ENCODE peak calls at places on chromosomes 3 and 15, in six cellular contexts. A is neuronal stem cell; E is GM13976; G is stimulated activated CD8-positive, alpha-beta memory T cell treated with anti-CD3 and anti-CD28 coated beads, Interleukin-4, amount 100 ng/mL, for 4 hours; L is LHCN-M2; P is amygdala. T is an unnamed sample.

GRCh38 chr3:124520970-124521369 is 209.3 kb upstream of the UMPS start:
- DNase-seq in A (no peak), L (no peak), E (no peak), P (no peak), G (no peak), T (no peak)

GRCh38 chr3:5047764-5048163 is 68.5 kb downstream of the BHLHE40 start:
- DNase-seq in A (no peak), P (no peak), E (no peak), G (no peak), L (no peak), T (no peak)

GRCh38 chr15:68652141-68652540 is 73.3 kb downstream of the CORO2B start:
- DNase-seq in G (no peak), A (no peak), P (peak; percentile 78), E (no peak), L (peak; percentile 85), T (no peak)

GRCh38 chr3:9198805-9199386 is 50.5 kb downstream of the SRGAP3 start:
- DNase-seq in G (no peak), L (no peak), E (no peak), A (no peak), P (no peak), T (no peak)

GRCh38 chr3:156711113-156711512 is 36.7 kb downstream of the TIPARP start:
- DNase-seq in E (no peak), L (no peak), P (no peak), A (no peak), G (no peak), T (no peak)

GRCh38 chr15:45126535-45127158 is 3.0 kb downstream of the DUOXA1 start:
- DNase-seq in E (no peak), G (no peak), A (no peak), L (peak; percentile 21), P (no peak), T (no peak)

GRCh38 chr3:110568246-110568645 is 503.4 kb upstream of the NECTIN3 start:
- DNase-seq in A (no peak), G (no peak), P (no peak), E (no peak), L (peak; percentile 92), T (no peak)

GRCh38 chr3:5428607-5429516 is 241.4 kb downstream of the EDEM1 start:
- DNase-seq in A (no peak), G (no peak), P (no peak), L (no peak), E (peak; percentile 7), T (peak; percentile 20)

GRCh38 chr3:117699058-117699457 is 989.5 kb downstream of the TUSC7 start:
- DNase-seq in E (no peak), G (no peak), A (no peak), P (no peak), L (no peak), T (no peak)

GRCh38 chr15:74866090-74866489 is 7.1 kb downstream of the SCAMP2 start:
- DNase-seq in A (no peak), P (no peak), L (peak; percentile 57), G (no peak), E (no peak), T (no peak)

GRCh38 chr3:114624047-114624445 is 330.2 kb downstream of the TIGIT start:
- DNase-seq in E (no peak), A (no peak), L (peak; percentile 70), G (no peak), P (peak; percentile 1), T (no peak)

GRCh38 chr3:197216169-197216860 is 82.1 kb downstream of the DLG1 start:
- DNase-seq in P (no peak), L (peak; percentile 78), G (no peak), E (no peak), A (no peak), T (no peak)

GRCh38 chr15:40445411-40446055 is 4.8 kb downstream of the BAHD1 start:
- DNase-seq in L (no peak), P (no peak), E (no peak), G (no peak), A (no peak), T (no peak)

GRCh38 chr15:68399096-68400065 is 32.6 kb downstream of the ITGA11 start:
- DNase-seq in L (no peak), E (no peak), P (no peak), A (no peak), G (no peak), T (no peak)

GRCh38 chr3:129313415-129313982 is 34.8 kb downstream of the HMCES start:
- DNase-seq in P (no peak), A (no peak), G (no peak), L (no peak), E (no peak), T (no peak)

GRCh38 chr3:111999924-112000835 is 1.5 kb downstream of the TAGLN3 start:
- DNase-seq in P (no peak), L (no peak), E (no peak), A (no peak), G (no peak), T (no peak)

GRCh38 chr3:53238051-53238850 is 17.6 kb downstream of the TKT start:
- DNase-seq in P (no peak), A (no peak), L (peak; percentile 91), E (no peak), G (no peak), T (no peak)

GRCh38 chr3:56700136-56700535 is 17.1 kb upstream of the TASOR start:
- DNase-seq in L (no peak), P (no peak), A (no peak), G (no peak), E (no peak), T (no peak)

GRCh38 chr3:69204315-69204957 is 82.0 kb upstream of the LMOD3 start:
- DNase-seq in P (no peak), A (no peak), L (no peak), G (no peak), E (peak; percentile 53), T (peak; percentile 42)

T was measured in GM13977.